ENCODE peak calls at places on chromosomes 2 and 18, in eight cellular contexts. P is AG10803, I is body of pancreas, Q is MM.1S, K is ascending aorta, L is astrocyte of the spinal cord, V is uterus, F is AG04450. Z is an unnamed sample.

GRCh38 chr2:240595381-240596079 is 9.0 kb downstream of the CAPN10 start:
- DNase-seq in P (no peak), I (no peak), Q (no peak), K (peak), L (no peak), V (peak), F (no peak), Z (peak)

GRCh38 chr2:238483656-238484055 is 56.9 kb downstream of the ASB1 start:
- DNase-seq in P (peak), I (no peak), Q (no peak), K (no peak), L (no peak), V (no peak), F (no peak), Z (no peak)

GRCh38 chr2:37585982-37586621 is 85.3 kb downstream of the CDC42EP3 start:
- DNase-seq in P (peak), I (peak), Q (peak), K (peak), L (peak), V (peak), F (no peak), Z (peak)

GRCh38 chr2:19790291-19790690 is 111.5 kb downstream of the TTC32 start:
- DNase-seq in P (no peak), I (no peak), Q (no peak), K (no peak), L (no peak), V (no peak), F (no peak), Z (no peak)

GRCh38 chr18:36312806-36313395 is 15.4 kb downstream of the FHOD3 start:
- DNase-seq in P (no peak), I (no peak), Q (no peak), K (no peak), L (no peak), V (no peak), F (no peak), Z (no peak)

GRCh38 chr2:70890469-70891065 is 45.1 kb upstream of the ATP6V1B1 start:
- DNase-seq in P (peak), I (no peak), Q (no peak), K (no peak), L (no peak), V (no peak), F (no peak), Z (no peak)

GRCh38 chr2:18154259-18154658 is 275.8 kb downstream of the KCNS3 start:
- DNase-seq in P (peak), I (no peak), Q (no peak), K (no peak), L (peak), V (no peak), F (no peak), Z (no peak)

GRCh38 chr2:10258726-10259125 is 44.0 kb upstream of the HPCAL1 start:
- DNase-seq in P (no peak), I (no peak), Q (no peak), K (no peak), L (no peak), V (no peak), F (no peak), Z (no peak)

GRCh38 chr18:43422483-43422882 is 145.2 kb upstream of the SYT4 start:
- DNase-seq in P (no peak), I (peak), Q (no peak), K (no peak), L (peak), V (no peak), F (no peak), Z (no peak)

GRCh38 chr2:696463-696862 is 19.3 kb upstream of the TMEM18 start:
- DNase-seq in P (no peak), I (no peak), Q (no peak), K (no peak), L (no peak), V (no peak), F (no peak), Z (no peak)

GRCh38 chr2:190466819-190467444 is 58.8 kb downstream of the MFSD6 start:
- DNase-seq in P (no peak), I (no peak), Q (no peak), K (no peak), L (no peak), V (no peak), F (no peak), Z (no peak)

GRCh38 chr2:190468814-190469569 is 60.8 kb downstream of the MFSD6 start:
- DNase-seq in P (peak), I (peak), Q (no peak), K (no peak), L (peak), V (peak), F (peak), Z (peak)

GRCh38 chr2:190465060-190465459 is 56.9 kb downstream of the MFSD6 start:
- DNase-seq in P (no peak), I (no peak), Q (peak), K (no peak), L (no peak), V (no peak), F (no peak), Z (no peak)

GRCh38 chr2:190469770-190470169 is 61.6 kb downstream of the MFSD6 start:
- DNase-seq in P (peak), I (no peak), Q (no peak), K (no peak), L (peak), V (peak), F (no peak), Z (no peak)

GRCh38 chr2:190467575-190468083 is 59.5 kb downstream of the MFSD6 start:
- DNase-seq in P (peak), I (no peak), Q (no peak), K (no peak), L (peak), V (peak), F (no peak), Z (no peak)
- H3K4me3 ChIP-seq in P (no peak), I (no peak), Q (no peak), K (no peak), L (no peak), V (no peak), F (no peak), Z (no peak)

GRCh38 chr2:133146893-133147292 is 421.4 kb downstream of the NCKAP5 start:
- DNase-seq in P (peak), I (no peak), Q (no peak), K (no peak), L (no peak), V (no peak), F (no peak), Z (no peak)
- TF ChIP-seq CTCF in P (no peak), I (no peak), Q (no peak), K (no peak), L (no peak), V (no peak), F (peak), Z (no peak)

GRCh38 chr2:96772903-96773675 is 12.4 kb downstream of the CNNM4 start:
- DNase-seq in P (no peak), I (no peak), Q (no peak), K (no peak), L (no peak), V (no peak), F (no peak), Z (no peak)
- H3K4me3 ChIP-seq in P (no peak), I (no peak), Q (no peak), K (no peak), L (no peak), V (no peak), F (no peak), Z (no peak)

DNA sequence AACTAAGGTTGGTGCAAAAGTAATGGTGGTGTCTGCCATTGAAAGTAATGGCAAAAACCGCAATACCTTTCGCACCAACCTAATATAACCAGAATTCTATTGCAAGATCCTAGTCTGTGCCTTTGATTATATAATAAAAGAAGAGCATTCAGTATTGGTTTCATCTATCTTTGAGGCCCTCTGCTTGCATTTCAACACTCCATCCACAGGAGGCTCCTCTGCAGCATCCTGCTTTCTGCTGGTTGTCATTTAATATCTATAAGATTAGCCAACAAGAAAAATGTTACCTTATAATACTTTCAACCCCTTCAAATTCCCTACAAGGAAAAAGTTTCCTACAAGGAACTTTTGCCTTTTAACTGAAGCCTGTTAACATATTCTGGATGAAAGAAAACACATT is 139.2 kb downstream of the CDCA7 start:
- DNase-seq in P (no peak), I (no peak), Q (no peak), K (no peak), L (no peak), V (no peak), F (no peak), Z (no peak)
- TF ChIP-seq CTCF in P (no peak), I (no peak), Q (no peak), K (no peak), L (peak), V (no peak), F (peak), Z (no peak)

Z was measured in kidney.